ENCODE peak calls at places on chromosomes 12 and 14, in seven cellular contexts. U, B, Y, W, J, K and X are unnamed samples.

GRCh38 chr12:40208707-40209106 is 16.1 kb upstream of the LRRK2 start:
- DNase-seq in U (no peak), B (no peak), Y (no peak), W (peak), J (no peak), K (no peak), X (no peak)

GRCh38 chr12:42921741-42922511 is 332.4 kb upstream of the PRICKLE1 start:
- DNase-seq in U (peak), B (peak), Y (peak), W (no peak), J (no peak), K (peak), X (no peak)

GRCh38 chr12:113263431-113263963 is 42.2 kb downstream of the TPCN1 start:
- DNase-seq in U (no peak), B (no peak), Y (no peak), W (no peak), J (no peak), K (no peak), X (no peak)

GRCh38 chr12:64796205-64796845 is 28.1 kb upstream of the TBC1D30 start:
- DNase-seq in U (peak), B (peak), Y (peak), W (peak), J (peak), K (peak), X (peak)

GRCh38 chr14:71469936-71470335 is 462.3 kb upstream of the RGS6 start:
- DNase-seq in U (no peak), B (no peak), Y (no peak), W (no peak), J (no peak), K (no peak), X (no peak)

GRCh38 chr12:3655331-3655900 is 97.5 kb downstream of the CRACR2A start:
- DNase-seq in U (peak), B (no peak), Y (peak), W (no peak), J (no peak), K (no peak), X (no peak)

GRCh38 chr12:52440821-52441319 is 6.7 kb upstream of the KRT75 start:
- DNase-seq in U (peak), B (no peak), Y (peak), W (no peak), J (no peak), K (peak), X (no peak)

GRCh38 chr12:11805680-11806079 is 156.2 kb downstream of the ETV6 start:
- DNase-seq in U (no peak), B (no peak), Y (no peak), W (no peak), J (no peak), K (no peak), X (no peak)

GRCh38 chr12:115660211-115660805 is 617.2 kb downstream of the MED13L start:
- DNase-seq in U (peak), B (no peak), Y (peak), W (no peak), J (no peak), K (peak), X (no peak)

GRCh38 chr12:26298785-26299621 is 103.6 kb downstream of the SSPN start:
- DNase-seq in U (peak), B (no peak), Y (peak), W (no peak), J (peak), K (peak), X (no peak)

GRCh38 chr14:49641697-49642129 is 6.7 kb upstream of the DNAAF2 start:
- DNase-seq in U (no peak), B (peak), Y (peak), W (peak), J (no peak), K (peak), X (no peak)

GRCh38 chr12:66035289-66035961 is 95.1 kb downstream of the LLPH start:
- DNase-seq in U (peak), B (no peak), Y (peak), W (no peak), J (no peak), K (peak), X (no peak)

GRCh38 chr12:116152268-116152667 is 125.2 kb downstream of the MED13L start:
- DNase-seq in U (no peak), B (no peak), Y (peak), W (no peak), J (no peak), K (peak), X (no peak)

GRCh38 chr14:73709904-73710469 is 4.2 kb downstream of the PNMA1 start:
- DNase-seq in U (no peak), B (no peak), Y (no peak), W (no peak), J (no peak), K (no peak), X (no peak)

GRCh38 chr14:99467338-99468075 is 13.2 kb downstream of the SETD3 start:
- DNase-seq in U (no peak), B (no peak), Y (no peak), W (peak), J (no peak), K (no peak), X (no peak)

GRCh38 chr14:89598548-89599186 is 181.6 kb upstream of the FOXN3 start:
- DNase-seq in U (no peak), B (no peak), Y (peak), W (no peak), J (no peak), K (peak), X (no peak)

GRCh38 chr12:66297080-66297479 is 5.2 kb upstream of the HELB start:
- DNase-seq in U (no peak), B (no peak), Y (no peak), W (no peak), J (no peak), K (no peak), X (no peak)

GRCh38 chr14:89681086-89682018 is 264.3 kb upstream of the FOXN3 start:
- DNase-seq in U (no peak), B (no peak), Y (no peak), W (peak), J (no peak), K (no peak), X (no peak)

GRCh38 chr12:116066381-116067230 is 210.9 kb downstream of the MED13L start:
- DNase-seq in U (no peak), B (peak), Y (peak), W (peak), J (peak), K (no peak), X (peak)

GRCh38 chr12:103841690-103842584 is 903 bp upstream of the NT5DC3 start:
- DNase-seq in U (peak), B (peak), Y (peak), W (peak), J (peak), K (peak), X (peak)

GRCh38 chr12:94795520-94795919 is 145.2 kb upstream of the TMCC3 start:
- DNase-seq in U (peak), B (no peak), Y (peak), W (no peak), J (no peak), K (peak), X (no peak)

GRCh38 chr12:132949936-132950837 is 5.9 kb downstream of the ZNF605 start:
- DNase-seq in U (no peak), B (no peak), Y (no peak), W (no peak), J (no peak), K (no peak), X (no peak)

GRCh38 chr14:54252072-54252730 is 144.6 kb upstream of the CDKN3 start:
- DNase-seq in U (peak), B (peak), Y (peak), W (no peak), J (no peak), K (peak), X (no peak)

GRCh38 chr12:37547611-37548010 is 769.0 kb upstream of the ALG10B start:
- DNase-seq in U (no peak), B (no peak), Y (no peak), W (no peak), J (no peak), K (no peak), X (no peak)

GRCh38 chr12:18807714-18808113 is 69.8 kb downstream of the CAPZA3 start:
- DNase-seq in U (no peak), B (no peak), Y (no peak), W (no peak), J (no peak), K (no peak), X (no peak)

GRCh38 chr12:18810537-18811253 is 72.8 kb downstream of the CAPZA3 start:
- DNase-seq in U (no peak), B (no peak), Y (peak), W (no peak), J (no peak), K (no peak), X (no peak)

GRCh38 chr12:18808221-18808620 is 70.3 kb downstream of the CAPZA3 start:
- DNase-seq in U (no peak), B (no peak), Y (no peak), W (no peak), J (no peak), K (no peak), X (no peak)

GRCh38 chr12:18811268-18811667 is 73.3 kb downstream of the CAPZA3 start:
- DNase-seq in U (no peak), B (no peak), Y (peak), W (no peak), J (no peak), K (no peak), X (no peak)

DNA sequence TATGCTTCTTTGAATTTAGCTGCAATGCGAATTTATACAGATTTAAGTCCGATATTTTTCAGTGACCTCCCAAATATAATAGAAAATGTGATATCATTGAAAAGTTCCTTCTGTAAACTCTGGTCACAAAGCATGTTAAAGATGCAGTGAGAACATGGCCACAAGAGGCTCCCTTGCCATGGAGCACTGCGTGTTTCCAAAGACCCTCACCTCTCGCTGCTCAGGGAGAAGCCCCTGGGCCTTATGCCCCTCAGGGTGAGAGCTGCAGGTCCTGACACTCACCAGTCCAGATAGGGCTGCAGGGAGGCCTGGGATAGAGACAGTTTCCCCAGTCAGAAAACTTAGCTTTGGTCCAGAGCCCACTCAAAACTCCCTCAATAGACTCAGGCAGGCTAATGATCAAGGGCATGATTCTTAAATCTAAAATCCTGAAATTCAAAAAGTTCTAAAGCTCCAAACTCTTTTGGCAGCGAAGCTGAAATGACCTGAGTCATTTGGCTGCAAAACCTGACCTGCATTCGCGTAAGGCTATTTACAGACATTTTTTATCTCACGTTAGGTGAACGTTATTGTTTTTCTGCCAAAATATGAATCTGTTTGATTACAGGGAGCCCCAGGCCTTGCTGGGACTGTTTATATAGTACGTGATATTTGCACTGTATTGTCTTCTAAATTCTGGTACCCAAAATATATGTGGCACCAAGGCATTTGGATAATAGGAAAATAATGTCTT is 67.8 kb downstream of the CAPZA3 start:
- DNase-seq in U (no peak), B (no peak), Y (no peak), W (no peak), J (no peak), K (no peak), X (no peak)
- TF ChIP-seq CTCF in U (no peak), B (peak), Y (peak), W (no peak), J (no peak), K (no peak), X (no peak)

DNA sequence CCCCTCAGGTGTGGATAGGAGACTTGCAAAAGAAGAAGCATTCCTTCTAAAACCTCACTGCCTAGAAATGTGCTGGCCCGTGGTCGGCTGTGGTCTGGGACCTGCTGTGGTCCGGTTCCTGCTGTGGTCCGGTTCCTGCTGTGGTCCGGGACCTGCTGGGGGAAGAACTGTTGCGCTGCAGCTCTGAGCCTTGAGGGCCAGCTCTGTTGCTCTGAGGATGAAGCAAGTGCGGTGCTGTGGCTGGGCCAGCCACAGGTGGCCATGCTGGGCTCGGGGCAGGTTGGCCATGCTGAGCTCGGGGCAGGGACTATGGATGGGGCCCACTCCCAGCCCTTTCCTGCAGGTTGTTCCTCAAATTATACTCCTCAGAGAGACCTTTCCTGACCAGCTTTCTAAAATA is 5.2 kb downstream of the NRXN3 start:
- DNase-seq in U (no peak), B (no peak), Y (no peak), W (no peak), J (no peak), K (no peak), X (no peak)
- TF ChIP-seq CTCF in U (no peak), B (no peak), Y (no peak), W (no peak), J (no peak), K (no peak), X (no peak)

DNA sequence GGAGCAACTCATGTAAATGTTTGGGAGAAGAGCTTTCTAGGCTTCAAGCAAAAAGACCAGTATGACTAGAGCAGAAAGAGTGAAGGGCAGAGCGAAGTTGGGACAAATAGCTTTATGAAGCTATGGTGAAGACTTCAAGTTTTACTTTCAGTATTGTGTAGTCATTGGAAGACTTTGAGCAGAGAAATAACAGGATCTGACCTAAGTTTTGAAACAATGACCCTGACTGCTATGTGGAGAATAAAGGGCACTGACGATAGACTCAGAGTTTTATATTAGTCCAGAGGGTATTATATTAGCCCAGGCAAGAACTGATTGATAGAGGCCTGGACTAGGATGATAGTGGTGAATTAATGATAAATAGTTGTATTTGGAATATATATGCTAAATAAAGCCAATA is 187.3 kb downstream of the KTN1 start:
- DNase-seq in U (no peak), B (no peak), Y (peak), W (no peak), J (no peak), K (no peak), X (no peak)
- TF ChIP-seq CTCF in U (no peak), B (no peak), Y (no peak), W (no peak), J (no peak), K (no peak), X (no peak)

GRCh38 chr14:94598816-94599655 is 13.2 kb upstream of the SERPINA3 start:
- DNase-seq in U (peak), B (peak), Y (peak), W (peak), J (no peak), K (peak), X (no peak)

GRCh38 chr14:94602722-94603121 is 9.5 kb upstream of the SERPINA3 start:
- DNase-seq in U (no peak), B (no peak), Y (no peak), W (no peak), J (no peak), K (no peak), X (no peak)

GRCh38 chr14:94600148-94600545 is 12.0 kb upstream of the SERPINA3 start:
- DNase-seq in U (no peak), B (no peak), Y (no peak), W (no peak), J (no peak), K (no peak), X (no peak)

GRCh38 chr14:94599656-94600004 is 12.6 kb upstream of the SERPINA3 start:
- DNase-seq in U (no peak), B (peak), Y (peak), W (no peak), J (no peak), K (no peak), X (no peak)

GRCh38 chr14:94601961-94602391 is 10.2 kb upstream of the SERPINA3 start:
- DNase-seq in U (peak), B (no peak), Y (peak), W (peak), J (no peak), K (peak), X (no peak)
- TF ChIP-seq CTCF in U (no peak), B (no peak), Y (no peak), W (no peak), J (no peak), K (no peak), X (no peak)

GRCh38 chr14:105120056-105120455 is 48.5 kb downstream of the JAG2 start:
- DNase-seq in U (no peak), B (no peak), Y (no peak), W (no peak), J (no peak), K (no peak), X (no peak)

GRCh38 chr14:105118646-105119409 is 49.7 kb downstream of the JAG2 start:
- DNase-seq in U (peak), B (no peak), Y (no peak), W (peak), J (no peak), K (no peak), X (no peak)

GRCh38 chr14:105117710-105118385 is 50.7 kb downstream of the JAG2 start:
- DNase-seq in U (no peak), B (no peak), Y (no peak), W (peak), J (no peak), K (no peak), X (no peak)

GRCh38 chr14:105117257-105117646 is 51.3 kb downstream of the JAG2 start:
- DNase-seq in U (no peak), B (no peak), Y (no peak), W (peak), J (no peak), K (no peak), X (no peak)

DNA sequence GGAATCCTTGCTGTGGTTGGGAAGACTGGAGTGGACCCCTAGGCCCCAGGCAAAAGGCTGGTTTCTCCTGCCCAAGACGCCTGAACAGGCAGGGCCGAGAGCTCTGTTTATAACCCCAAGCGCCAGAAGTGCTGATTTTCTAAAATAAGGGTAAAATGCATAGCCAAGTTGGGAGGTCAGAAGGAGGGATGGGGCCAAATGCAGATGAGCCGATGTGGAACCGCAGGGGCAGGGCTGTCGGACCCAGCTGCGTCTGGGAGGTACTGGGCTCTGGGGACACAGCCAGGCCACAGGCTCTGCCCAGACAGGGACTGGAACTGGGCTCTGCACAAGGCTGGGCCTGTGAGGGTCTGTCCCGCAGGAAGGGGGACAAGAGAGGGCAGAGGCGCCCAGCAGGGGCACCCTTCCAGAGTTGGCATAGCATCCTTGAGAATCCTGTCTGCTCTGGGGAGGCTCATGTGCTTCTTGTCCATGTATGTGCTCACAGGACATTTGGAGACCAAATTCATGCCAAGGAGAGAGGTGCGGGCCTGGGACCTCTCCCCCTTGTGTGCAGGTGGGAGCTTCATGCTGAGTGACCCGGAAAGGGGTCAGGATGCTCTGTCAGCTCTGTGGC is 49.1 kb downstream of the JAG2 start:
- DNase-seq in U (no peak), B (no peak), Y (no peak), W (peak), J (no peak), K (no peak), X (no peak)
- TF ChIP-seq CTCF in U (no peak), B (no peak), Y (no peak), W (no peak), J (no peak), K (no peak), X (no peak)

GRCh38 chr12:127810026-127810425 is 456.9 kb upstream of the TMEM132C start:
- DNase-seq in U (no peak), B (no peak), Y (peak), W (no peak), J (no peak), K (peak), X (no peak)
- TF ChIP-seq CTCF in U (no peak), B (no peak), Y (peak), W (no peak), J (no peak), K (peak), X (no peak)

DNA sequence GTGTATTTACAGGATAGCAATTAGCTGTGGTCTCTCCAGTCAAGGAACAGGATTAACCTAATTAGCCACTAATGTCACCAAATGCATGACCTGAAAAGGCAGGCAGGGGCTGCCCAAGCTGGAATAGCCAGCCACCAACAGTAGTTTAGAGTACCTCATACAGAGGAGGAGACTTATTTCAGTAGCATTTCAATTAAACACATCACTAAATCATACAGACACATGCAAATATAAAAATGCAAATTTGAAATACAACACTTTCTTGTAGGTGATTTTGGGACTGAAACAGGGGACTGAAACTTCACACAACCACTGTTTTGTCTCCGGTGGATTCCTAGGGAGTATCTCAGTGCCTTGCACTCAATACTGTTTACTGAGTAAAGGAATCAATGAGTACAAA is 647 bp upstream of the IFNG-AS1 start:
- DNase-seq in U (no peak), B (no peak), Y (no peak), W (no peak), J (no peak), K (no peak), X (no peak)
- TF ChIP-seq CTCF in U (no peak), B (no peak), Y (no peak), W (no peak), J (no peak), K (no peak), X (no peak)